ENCODE peak calls at places on chromosomes 1 and 21, in four cellular contexts. One of them, this sample, is unnamed. For H3K36me3 and H3K4me1, the result is how much of the 10 kb centered on the place peaks cover.

GRCh38 chr1:54979327-54979891 is 1.0 kb upstream of the TMEM61 start:
- DNase-seq in thyroid gland: no peak
- DNase-seq in PC-3: no peak
- DNase-seq in IMR-90: no peak
- DNase-seq in this sample: no peak

GRCh38 chr21:17660862-17661261 is 48.2 kb upstream of the BTG3 start:
- DNase-seq in thyroid gland: no peak
- DNase-seq in PC-3: no peak
- DNase-seq in IMR-90: no peak
- DNase-seq in this sample: no peak

GRCh38 chr1:28751315-28752056 is 14.7 kb downstream of the YTHDF2 start:
- DNase-seq in IMR-90: peak
- DNase-seq in PC-3: peak
- DNase-seq in thyroid gland: no peak
- DNase-seq in this sample: no peak

GRCh38 chr21:14956826-14957225 is 108.0 kb downstream of the NRIP1 start:
- DNase-seq in thyroid gland: no peak
- DNase-seq in PC-3: peak
- DNase-seq in IMR-90: peak
- DNase-seq in this sample: no peak

GRCh38 chr1:60575326-60575874 is 501.8 kb upstream of the C1orf87 start:
- DNase-seq in thyroid gland: no peak
- DNase-seq in IMR-90: no peak
- DNase-seq in PC-3: no peak
- DNase-seq in this sample: no peak

GRCh38 chr1:225612265-225612664 is 40.7 kb downstream of the ENAH start:
- DNase-seq in thyroid gland: no peak
- DNase-seq in PC-3: no peak
- DNase-seq in IMR-90: no peak
- DNase-seq in this sample: no peak

GRCh38 chr1:6181347-6181770 is 1.2 kb upstream of the CHD5 start:
- DNase-seq in IMR-90: no peak
- DNase-seq in PC-3: no peak
- DNase-seq in thyroid gland: no peak
- DNase-seq in this sample: peak

GRCh38 chr1:21325231-21325718 is 35.0 kb upstream of the ECE1 start:
- DNase-seq in PC-3: no peak
- DNase-seq in IMR-90: no peak
- DNase-seq in thyroid gland: peak
- DNase-seq in this sample: no peak

GRCh38 chr1:97308131-97308530 is 586.5 kb downstream of the PTBP2 start:
- DNase-seq in IMR-90: peak
- DNase-seq in thyroid gland: no peak
- DNase-seq in PC-3: no peak
- DNase-seq in this sample: no peak

GRCh38 chr1:244970236-244970652 is 105.9 kb upstream of the HNRNPU start:
- DNase-seq in IMR-90: peak
- DNase-seq in thyroid gland: peak
- DNase-seq in PC-3: peak
- DNase-seq in this sample: no peak

GRCh38 chr1:19087017-19087736 is 122.9 kb downstream of the UBR4 start:
- DNase-seq in thyroid gland: peak
- DNase-seq in PC-3: no peak
- DNase-seq in IMR-90: peak
- DNase-seq in this sample: no peak
- H3K36me3 ChIP-seq in thyroid gland: half or more
- H3K36me3 ChIP-seq in PC-3: half or more
- H3K36me3 ChIP-seq in IMR-90: half or more
- H3K36me3 ChIP-seq in this sample: under half

GRCh38 chr1:166905930-166906329 is 29.9 kb upstream of the TADA1 start:
- DNase-seq in PC-3: peak
- DNase-seq in IMR-90: peak
- DNase-seq in thyroid gland: no peak
- DNase-seq in this sample: no peak
- H3K27ac ChIP-seq in PC-3: peak
- H3K27ac ChIP-seq in IMR-90: no peak
- H3K27ac ChIP-seq in thyroid gland: no peak
- H3K27ac ChIP-seq in this sample: no peak

GRCh38 chr1:232627645-232628334 is 2.1 kb downstream of the SIPA1L2 start:
- DNase-seq in PC-3: peak
- DNase-seq in IMR-90: peak
- DNase-seq in thyroid gland: peak
- DNase-seq in this sample: no peak

GRCh38 chr1:232626452-232626851 is 3.5 kb downstream of the SIPA1L2 start:
- DNase-seq in thyroid gland: no peak
- DNase-seq in IMR-90: peak
- DNase-seq in PC-3: no peak
- DNase-seq in this sample: no peak

GRCh38 chr1:232625319-232625868 is 4.5 kb downstream of the SIPA1L2 start:
- DNase-seq in thyroid gland: no peak
- DNase-seq in PC-3: no peak
- DNase-seq in IMR-90: no peak
- DNase-seq in this sample: no peak

GRCh38 chr1:232628335-232629214 is 1.4 kb downstream of the SIPA1L2 start:
- DNase-seq in PC-3: peak
- DNase-seq in thyroid gland: no peak
- DNase-seq in IMR-90: peak
- DNase-seq in this sample: peak

GRCh38 chr1:232627171-232627570 is 2.8 kb downstream of the SIPA1L2 start:
- DNase-seq in IMR-90: no peak
- DNase-seq in thyroid gland: no peak
- DNase-seq in PC-3: peak
- DNase-seq in this sample: no peak
- H3K4me1 ChIP-seq in IMR-90: under half
- H3K4me1 ChIP-seq in thyroid gland: under half
- H3K4me1 ChIP-seq in PC-3: half or more
- H3K4me1 ChIP-seq in this sample: under half

GRCh38 chr1:41501581-41501980 is 17.1 kb upstream of the EDN2 start:
- DNase-seq in thyroid gland: no peak
- DNase-seq in IMR-90: no peak
- DNase-seq in PC-3: peak
- DNase-seq in this sample: no peak
- H3K36me3 ChIP-seq in thyroid gland: under half
- H3K36me3 ChIP-seq in IMR-90: under half
- H3K36me3 ChIP-seq in PC-3: under half
- H3K36me3 ChIP-seq in this sample: under half